ENCODE peak calls at places on chromosome 19, in six cellular contexts. S is IMR-90, J is right atrium auricular region, U is psoas muscle, L is hepatocyte, X is SK-N-SH. V is an unnamed sample.
A peak's percentile ranks its signal among the peaks of the same experiment; 100 is the strongest.

GRCh38 chr19:41205995-41206394 is 13.0 kb downstream of the CYP2S1 start:
- DNase-seq in U (no peak), L (no peak), X (no peak), J (no peak), S (no peak), V (no peak)

GRCh38 chr19:54137913-54138776 is 583 bp downstream of the CNOT3 start:
- DNase-seq in X (peak; percentile 75), J (no peak), U (peak; percentile 73), L (peak; percentile 50), S (no peak), V (no peak)

GRCh38 chr19:13281567-13282291 is 131.5 kb downstream of the IER2 start:
- DNase-seq in L (no peak), U (no peak), X (no peak), J (no peak), S (no peak), V (no peak)

GRCh38 chr19:55490478-55491436 is 2.5 kb downstream of the SSC5D start:
- DNase-seq in L (no peak), U (no peak), X (no peak), S (no peak), J (no peak), V (no peak)

GRCh38 chr19:54196514-54196913 is 4.1 kb upstream of the RPS9 start:
- DNase-seq in L (no peak), S (no peak), U (no peak), J (no peak), X (no peak), V (no peak)

GRCh38 chr19:46943150-46943946 is 76.3 kb upstream of the NPAS1 start:
- DNase-seq in L (no peak), X (no peak), S (no peak), U (no peak), J (no peak), V (no peak)

GRCh38 chr19:17794731-17795494 is at the start of gene B3GNT3:
- DNase-seq in U (no peak), X (no peak), L (peak; percentile 92), J (no peak), S (no peak), V (peak; percentile 49)

GRCh38 chr19:33472696-33473624 is 48.6 kb downstream of the PEPD start:
- DNase-seq in J (no peak), X (no peak), L (no peak), S (peak; percentile 99), U (no peak), V (no peak)

GRCh38 chr19:33564836-33565338 is 43.3 kb upstream of the PEPD start:
- DNase-seq in J (no peak), U (no peak), L (no peak), X (no peak), S (no peak), V (peak; percentile 14)

GRCh38 chr19:40241809-40242384 is 15.4 kb upstream of the CCNP start:
- DNase-seq in J (peak; percentile 87), L (no peak), U (peak; percentile 74), X (no peak), S (no peak), V (no peak)

GRCh38 chr19:18401580-18402112 is 4.2 kb upstream of the LRRC25 start:
- DNase-seq in S (peak; percentile 69), L (peak; percentile 90), X (no peak), U (peak; percentile 84), J (no peak), V (peak; percentile 83)

GRCh38 chr19:40425450-40426287 is at the start of gene SERTAD1:
- DNase-seq in J (peak; percentile 100), S (peak; percentile 99), X (peak; percentile 97), U (peak; percentile 100), L (peak; percentile 100), V (peak; percentile 100)

GRCh38 chr19:57231686-57232085 is 863 bp downstream of the AURKC start:
- DNase-seq in J (peak; percentile 7), S (no peak), X (no peak), L (no peak), U (no peak), V (no peak)

GRCh38 chr19:47779524-47780214 is 1.2 kb downstream of the SELENOW start:
- DNase-seq in U (peak; percentile 90), X (no peak), S (no peak), J (no peak), L (peak; percentile 29), V (no peak)

GRCh38 chr19:681029-681626 is 4.9 kb downstream of the FSTL3 start:
- DNase-seq in J (no peak), S (no peak), U (peak; percentile 97), L (peak; percentile 95), X (peak; percentile 97), V (no peak)

GRCh38 chr19:34502582-34503545 is 21.3 kb downstream of the WTIP start:
- DNase-seq in L (no peak), X (peak; percentile 9), U (no peak), S (peak; percentile 33), J (peak; percentile 57), V (no peak)

GRCh38 chr19:35458821-35459391 is 10.8 kb downstream of the FFAR2 start:
- DNase-seq in S (no peak), U (no peak), J (no peak), L (peak; percentile 70), X (no peak), V (peak; percentile 82)

GRCh38 chr19:17652627-17653026 is 35.5 kb downstream of the UNC13A start:
- DNase-seq in S (no peak), U (no peak), L (no peak), X (no peak), J (no peak), V (no peak)

GRCh38 chr19:33241530-33242101 is 16.0 kb upstream of the SLC7A10 start:
- DNase-seq in J (no peak), L (peak; percentile 46), S (no peak), U (peak; percentile 60), X (peak; percentile 72), V (peak; percentile 60)

GRCh38 chr19:13526552-13526951 is 20.3 kb upstream of the CACNA1A start:
- DNase-seq in J (no peak), X (no peak), L (no peak), S (peak; percentile 18), U (no peak), V (peak; percentile 3)

GRCh38 chr19:12574036-12574435 is 22.8 kb upstream of the ZNF564 start:
- DNase-seq in U (no peak), X (no peak), J (no peak), S (no peak), L (no peak), V (no peak)

GRCh38 chr19:53730391-53730790 is 93.7 kb downstream of the NLRP12 start:
- DNase-seq in U (no peak), J (no peak), X (no peak), S (no peak), L (no peak), V (no peak)

GRCh38 chr19:43446746-43447489 is 18.5 kb downstream of the LYPD3 start:
- DNase-seq in L (peak; percentile 83), X (peak; percentile 82), S (peak; percentile 65), J (peak; percentile 80), U (peak; percentile 88), V (peak; percentile 71)

GRCh38 chr19:40756502-40757110 is 5.6 kb downstream of the SNRPA start:
- DNase-seq in J (no peak), L (no peak), U (no peak), S (no peak), X (no peak), V (no peak)

GRCh38 chr19:50264483-50265186 is 61.2 kb downstream of the MYH14 start:
- DNase-seq in S (no peak), U (no peak), X (no peak), J (no peak), L (no peak), V (no peak)

GRCh38 chr19:18422530-18423191 is 3.5 kb downstream of the SSBP4 start:
- DNase-seq in J (no peak), L (no peak), U (no peak), X (no peak), S (no peak), V (no peak)

GRCh38 chr19:56112313-56112709 is 8.8 kb downstream of the ZNF787 start:
- DNase-seq in L (no peak), X (peak; percentile 22), U (no peak), S (no peak), J (no peak), V (no peak)

GRCh38 chr19:15540435-15540834 is 32.1 kb downstream of the CYP4F22 start:
- DNase-seq in U (no peak), S (no peak), J (no peak), L (no peak), X (no peak), V (no peak)

GRCh38 chr19:18044825-18045304 is 36.9 kb downstream of the ARRDC2 start:
- DNase-seq in L (peak; percentile 75), S (peak; percentile 76), X (no peak), J (peak; percentile 86), U (peak; percentile 85), V (peak; percentile 33)

DNA sequence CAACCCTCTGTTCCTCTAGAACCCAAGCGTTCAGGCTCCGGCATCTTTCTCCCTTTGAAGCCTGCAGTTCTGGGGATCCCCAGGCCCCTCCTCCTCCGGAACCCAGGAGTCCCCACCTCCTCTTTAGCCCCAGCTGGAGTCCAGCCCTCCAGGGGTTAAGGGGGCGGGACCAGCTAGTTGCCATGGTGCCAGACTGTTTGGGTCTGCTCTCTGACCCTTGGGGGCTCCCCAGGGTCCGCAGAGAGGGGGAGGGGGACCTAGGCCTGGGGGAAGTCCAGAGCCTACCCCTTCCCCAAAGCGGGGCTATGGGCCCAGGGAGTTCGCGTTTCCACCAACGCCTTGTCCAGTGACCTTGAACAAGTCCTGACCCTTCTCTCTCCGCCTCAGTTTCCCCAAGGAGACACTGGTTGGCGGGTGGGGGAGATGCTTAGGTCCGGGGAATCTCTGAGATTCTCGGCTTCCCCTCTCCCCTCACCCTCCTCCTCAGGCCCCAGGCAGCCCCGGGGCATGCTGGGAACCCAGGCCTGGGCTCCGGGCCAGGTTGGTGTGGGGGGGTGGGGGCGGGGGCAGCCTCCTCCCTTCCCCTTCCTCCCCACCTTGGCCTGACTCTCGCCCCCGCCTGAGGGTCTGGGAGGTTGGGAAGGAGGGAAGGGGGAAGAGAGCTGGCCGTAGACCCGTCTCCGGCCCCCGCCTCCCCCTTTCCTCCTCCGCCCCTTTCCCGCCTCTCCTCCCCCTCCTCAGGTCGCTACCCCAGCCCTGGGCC is 2.6 kb upstream of the SPACA6 start:
- DNase-seq in S (peak; percentile 68), J (peak; percentile 65), X (peak; percentile 84), L (peak; percentile 90), U (peak; percentile 80), V (no peak)
- H3K4me3 ChIP-seq in S (peak overlapping the region; percentile 99), J (peak overlapping the region; percentile 100), X (peak overlapping the region; percentile 98), L (peak overlapping the region; percentile 98), U (peak overlapping the region; percentile 86), V (no peak overlapping the region)

DNA sequence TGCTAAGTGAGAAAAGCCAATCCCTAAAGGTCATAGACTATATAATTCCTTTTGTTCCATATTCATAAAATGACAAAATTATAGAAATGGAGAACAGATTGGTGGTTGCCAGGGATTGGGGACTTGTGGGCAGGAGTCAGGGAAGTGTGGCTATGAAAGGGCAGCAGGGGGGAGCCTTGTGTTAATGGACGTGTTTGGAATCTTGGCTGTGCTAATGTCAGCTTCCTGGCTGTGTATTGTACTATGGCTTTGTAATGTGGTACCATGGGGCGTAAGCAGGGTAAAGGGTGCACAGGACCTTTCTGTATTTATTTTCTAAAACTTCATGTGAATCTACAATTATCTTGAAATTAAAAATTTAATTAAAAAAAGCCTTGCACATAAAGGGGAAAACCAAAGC is 248.5 kb downstream of the UQCRFS1 start:
- DNase-seq in S (no peak), L (no peak), X (no peak), J (no peak), U (no peak), V (no peak)
- H3K4me1 ChIP-seq in S (peaks cover 11% of the 10 kb centered on the region), L (no peaks in the 10 kb centered on the region), X (no peaks in the 10 kb centered on the region), J (no peaks in the 10 kb centered on the region), U (no peaks in the 10 kb centered on the region), V (no peaks in the 10 kb centered on the region)

GRCh38 chr19:2277138-2277537 is 4.8 kb downstream of the PEAK3 start:
- DNase-seq in J (no peak), L (no peak), U (no peak), X (no peak), S (no peak), V (no peak)
- TF ChIP-seq CTCF in J (no peak), L (no peak), U (no peak), X (no peak), S (no peak), V (no peak)

GRCh38 chr19:45883586-45883880 is 2.4 kb downstream of the IRF2BP1 start:
- DNase-seq in S (no peak), U (no peak), L (no peak), X (no peak), J (no peak), V (no peak)
- H3K4me3 ChIP-seq in S (no peak overlapping the region), U (peak overlapping the region; percentile 87), L (no peak overlapping the region), X (peak overlapping the region; percentile 57), J (peak overlapping the region; percentile 15), V (no peak overlapping the region)